ENCODE peak calls at places on chromosomes 12 and 14, in five cellular contexts. I is H1, E is K562, D is HCT116, Z is HepG2. H is an unnamed sample.

GRCh38 chr12:52918351-52918750 is 13.5 kb upstream of the KRT8 start:
- DNase-seq in I (no peak), E (no peak), D (no peak), Z (no peak), H (no peak)

GRCh38 chr14:20657216-20658211 is 16.0 kb upstream of the OR6S1 start:
- DNase-seq in I (peak; percentile 92), E (peak; percentile 48), D (peak; percentile 96), Z (peak; percentile 56), H (no peak)

GRCh38 chr14:73368621-73369020 is 89.7 kb downstream of the NUMB start:
- DNase-seq in I (no peak), E (no peak), D (no peak), Z (no peak), H (no peak)

GRCh38 chr14:89702151-89702936 is 252.2 kb downstream of the EFCAB11 start:
- DNase-seq in I (no peak), E (no peak), D (no peak), Z (no peak), H (no peak)

GRCh38 chr14:51283402-51283825 is 43.4 kb downstream of the TMX1 start:
- DNase-seq in I (no peak), E (peak; percentile 40), D (peak; percentile 36), Z (peak; percentile 74), H (no peak)

GRCh38 chr14:44412858-44413569 is 94.1 kb downstream of the FSCB start:
- DNase-seq in I (no peak), E (no peak), D (no peak), Z (no peak), H (no peak)

GRCh38 chr14:65926935-65927700 is 514.6 kb downstream of the FUT8 start:
- DNase-seq in I (no peak), E (no peak), D (no peak), Z (no peak), H (no peak)

GRCh38 chr12:47085815-47086252 is 6.1 kb upstream of the AMIGO2 start:
- DNase-seq in I (no peak), E (peak; percentile 65), D (no peak), Z (peak; percentile 41), H (no peak)

GRCh38 chr12:95738024-95738611 is 52.4 kb downstream of the NTN4 start:
- DNase-seq in I (no peak), E (no peak), D (no peak), Z (peak; percentile 84), H (no peak)

GRCh38 chr12:48852734-48853168 is 788 bp upstream of the DDX23 start:
- DNase-seq in I (no peak), E (no peak), D (no peak), Z (peak; percentile 34), H (no peak)

DNA sequence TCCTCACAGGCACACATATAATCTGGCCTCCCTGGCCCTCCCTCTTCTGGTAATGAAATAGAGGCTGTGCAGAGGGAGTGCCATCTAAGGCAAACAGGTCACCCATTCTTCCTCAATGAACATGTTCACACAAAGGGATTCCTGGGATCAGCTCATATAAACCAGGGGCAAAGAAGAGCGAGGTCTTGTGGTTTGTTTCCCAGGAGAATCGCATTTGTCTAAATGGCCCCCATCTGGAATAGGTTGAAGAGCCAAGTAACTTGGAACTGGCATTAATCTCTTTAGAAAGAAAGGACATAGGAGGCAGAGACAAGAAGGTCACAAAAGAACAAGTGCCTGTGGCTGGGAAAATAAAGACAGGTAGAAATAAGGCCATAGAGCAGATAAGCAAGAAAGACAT is 171.5 kb upstream of the PTPRQ start:
- DNase-seq in I (no peak), E (no peak), D (no peak), Z (no peak), H (no peak)
- TF ChIP-seq ATF3 in I (no peak), E (no peak), D (no peak), Z (no peak), H (no peak)

DNA sequence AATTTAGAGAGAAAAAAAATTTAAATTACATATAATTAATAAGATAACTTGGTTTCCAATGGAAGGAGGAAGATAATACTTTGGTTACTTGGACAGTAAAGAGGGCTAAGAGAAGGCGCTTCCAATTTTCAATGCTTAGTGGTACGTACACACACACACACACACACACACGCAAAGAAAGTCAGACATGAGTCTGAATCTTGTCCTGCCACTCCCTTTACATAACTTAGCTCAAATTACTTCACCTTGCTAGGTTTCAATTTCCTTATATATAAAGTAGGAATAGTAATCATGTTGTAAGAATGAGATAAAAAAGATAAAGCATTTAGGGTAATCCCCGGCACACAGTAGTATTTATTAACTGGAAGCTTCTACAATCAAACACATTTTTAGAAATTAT is 39.7 kb upstream of the VCPKMT start:
- DNase-seq in I (no peak), E (no peak), D (no peak), Z (no peak), H (no peak)
- TF ChIP-seq SIN3A in I (no peak), E (no peak), D (no peak), Z (no peak), H (no peak)

GRCh38 chr12:18165422-18165871 is 75.5 kb upstream of the RERGL start:
- DNase-seq in I (no peak), E (no peak), D (no peak), Z (no peak), H (peak; percentile 82)

GRCh38 chr12:18160901-18161300 is 70.9 kb upstream of the RERGL start:
- DNase-seq in I (no peak), E (no peak), D (no peak), Z (no peak), H (no peak)

GRCh38 chr12:18171571-18171970 is 81.6 kb upstream of the RERGL start:
- DNase-seq in I (no peak), E (no peak), D (no peak), Z (no peak), H (no peak)

GRCh38 chr12:18165889-18166288 is 75.9 kb upstream of the RERGL start:
- DNase-seq in I (no peak), E (no peak), D (no peak), Z (no peak), H (no peak)
- TF ChIP-seq ATF3 in I (no peak), E (no peak), D (no peak), Z (no peak), H (no peak)

GRCh38 chr12:131911851-131912525 is 17.1 kb upstream of the PUS1 start:
- DNase-seq in I (no peak), E (no peak), D (no peak), Z (no peak), H (no peak)
- TF ChIP-seq SIN3A in I (no peak), E (no peak), D (no peak), Z (no peak), H (no peak)

GRCh38 chr12:2877959-2878732 is 1.1 kb downstream of the RHNO1 start:
- DNase-seq in I (no peak), E (no peak), D (no peak), Z (no peak), H (no peak)
- TF ChIP-seq ATF3 in I (no peak), E (no peak), D (no peak), Z (no peak), H (no peak)